ENCODE peak calls at places on chromosome 21, in six cellular contexts. One of them, this sample, is unnamed.

GRCh38 chr21:28752131-28752530 is 240.5 kb downstream of the LTN1 start:
- DNase-seq in HFFc6: peak
- DNase-seq in tibial nerve: no peak
- DNase-seq in GM12878: no peak
- DNase-seq in stomach: no peak
- DNase-seq in CD4-positive, alpha-beta T cell: no peak
- DNase-seq in this sample: no peak

GRCh38 chr21:45464309-45464708 is 59.3 kb downstream of the COL18A1 start:
- DNase-seq in HFFc6: no peak
- DNase-seq in tibial nerve: no peak
- DNase-seq in GM12878: no peak
- DNase-seq in stomach: no peak
- DNase-seq in CD4-positive, alpha-beta T cell: no peak
- DNase-seq in this sample: no peak

GRCh38 chr21:28761709-28762356 is 230.8 kb downstream of the LTN1 start:
- DNase-seq in HFFc6: peak
- DNase-seq in tibial nerve: no peak
- DNase-seq in GM12878: no peak
- DNase-seq in stomach: no peak
- DNase-seq in CD4-positive, alpha-beta T cell: no peak
- DNase-seq in this sample: peak

GRCh38 chr21:44847261-44848056 is 26.0 kb downstream of the PTTG1IP start:
- DNase-seq in HFFc6: no peak
- DNase-seq in tibial nerve: no peak
- DNase-seq in GM12878: no peak
- DNase-seq in stomach: no peak
- DNase-seq in CD4-positive, alpha-beta T cell: no peak
- DNase-seq in this sample: no peak

GRCh38 chr21:43367859-43368258 is 59.1 kb downstream of the SIK1 start:
- DNase-seq in HFFc6: no peak
- DNase-seq in tibial nerve: no peak
- DNase-seq in GM12878: no peak
- DNase-seq in stomach: no peak
- DNase-seq in CD4-positive, alpha-beta T cell: no peak
- DNase-seq in this sample: no peak

GRCh38 chr21:42621166-42621827 is 32.1 kb upstream of the PDE9A start:
- DNase-seq in HFFc6: no peak
- DNase-seq in tibial nerve: no peak
- DNase-seq in GM12878: no peak
- DNase-seq in stomach: no peak
- DNase-seq in CD4-positive, alpha-beta T cell: no peak
- DNase-seq in this sample: no peak

GRCh38 chr21:14382486-14382834 is 486 bp downstream of the HSPA13 start:
- DNase-seq in HFFc6: no peak
- DNase-seq in tibial nerve: peak
- DNase-seq in GM12878: no peak
- DNase-seq in stomach: no peak
- DNase-seq in CD4-positive, alpha-beta T cell: no peak
- DNase-seq in this sample: no peak

GRCh38 chr21:45970674-45971486 is 10.7 kb upstream of the COL6A1 start:
- DNase-seq in HFFc6: no peak
- DNase-seq in tibial nerve: peak
- DNase-seq in GM12878: no peak
- DNase-seq in stomach: no peak
- DNase-seq in CD4-positive, alpha-beta T cell: no peak
- DNase-seq in this sample: no peak

GRCh38 chr21:41953831-41954653 is at the start of gene C2CD2:
- DNase-seq in HFFc6: peak
- DNase-seq in tibial nerve: no peak
- DNase-seq in GM12878: no peak
- DNase-seq in stomach: peak
- DNase-seq in CD4-positive, alpha-beta T cell: no peak
- DNase-seq in this sample: no peak

GRCh38 chr21:45354970-45355369 is 50.0 kb upstream of the COL18A1 start:
- DNase-seq in HFFc6: no peak
- DNase-seq in tibial nerve: no peak
- DNase-seq in GM12878: no peak
- DNase-seq in stomach: no peak
- DNase-seq in CD4-positive, alpha-beta T cell: no peak
- DNase-seq in this sample: no peak

GRCh38 chr21:45016491-45017375 is 57.6 kb upstream of the ADARB1 start:
- DNase-seq in HFFc6: no peak
- DNase-seq in tibial nerve: no peak
- DNase-seq in GM12878: no peak
- DNase-seq in stomach: no peak
- DNase-seq in CD4-positive, alpha-beta T cell: no peak
- DNase-seq in this sample: no peak

GRCh38 chr21:19557488-19557887 is 1153.9 kb upstream of the TMPRSS15 start:
- DNase-seq in HFFc6: no peak
- DNase-seq in tibial nerve: no peak
- DNase-seq in GM12878: no peak
- DNase-seq in stomach: no peak
- DNase-seq in CD4-positive, alpha-beta T cell: no peak
- DNase-seq in this sample: no peak

GRCh38 chr21:36509966-36510742 is 30.2 kb upstream of the CLDN14 start:
- DNase-seq in HFFc6: no peak
- DNase-seq in tibial nerve: no peak
- DNase-seq in GM12878: no peak
- DNase-seq in stomach: peak
- DNase-seq in CD4-positive, alpha-beta T cell: no peak
- DNase-seq in this sample: no peak

GRCh38 chr21:27390384-27390783 is 423.5 kb upstream of the ADAMTS5 start:
- DNase-seq in HFFc6: no peak
- DNase-seq in tibial nerve: no peak
- DNase-seq in GM12878: no peak
- DNase-seq in stomach: no peak
- DNase-seq in CD4-positive, alpha-beta T cell: no peak
- DNase-seq in this sample: no peak

GRCh38 chr21:15592271-15592860 is 137.4 kb upstream of the USP25 start:
- DNase-seq in HFFc6: peak
- DNase-seq in tibial nerve: peak
- DNase-seq in GM12878: no peak
- DNase-seq in stomach: no peak
- DNase-seq in CD4-positive, alpha-beta T cell: no peak
- DNase-seq in this sample: peak

GRCh38 chr21:16047857-16048256 is 318.1 kb downstream of the USP25 start:
- DNase-seq in HFFc6: no peak
- DNase-seq in tibial nerve: no peak
- DNase-seq in GM12878: no peak
- DNase-seq in stomach: no peak
- DNase-seq in CD4-positive, alpha-beta T cell: no peak
- DNase-seq in this sample: no peak

GRCh38 chr21:24424786-24425185 is 1182.5 kb downstream of the MRPL39 start:
- DNase-seq in HFFc6: no peak
- DNase-seq in tibial nerve: no peak
- DNase-seq in GM12878: no peak
- DNase-seq in stomach: no peak
- DNase-seq in CD4-positive, alpha-beta T cell: no peak
- DNase-seq in this sample: no peak

GRCh38 chr21:36696390-36696639 is 2.6 kb upstream of the SIM2 start:
- DNase-seq in HFFc6: no peak
- DNase-seq in tibial nerve: no peak
- DNase-seq in GM12878: no peak
- DNase-seq in stomach: no peak
- DNase-seq in CD4-positive, alpha-beta T cell: no peak
- DNase-seq in this sample: no peak

GRCh38 chr21:26320541-26320940 is 150.0 kb upstream of the APP start:
- DNase-seq in HFFc6: no peak
- DNase-seq in tibial nerve: no peak
- DNase-seq in GM12878: no peak
- DNase-seq in stomach: no peak
- DNase-seq in CD4-positive, alpha-beta T cell: no peak
- DNase-seq in this sample: no peak

GRCh38 chr21:42646076-42646825 is 7.2 kb upstream of the PDE9A start:
- DNase-seq in HFFc6: no peak
- DNase-seq in tibial nerve: no peak
- DNase-seq in GM12878: no peak
- DNase-seq in stomach: no peak
- DNase-seq in CD4-positive, alpha-beta T cell: no peak
- DNase-seq in this sample: no peak

GRCh38 chr21:42155045-42155855 is 63.7 kb upstream of the ABCG1 start:
- DNase-seq in HFFc6: no peak
- DNase-seq in tibial nerve: no peak
- DNase-seq in GM12878: no peak
- DNase-seq in stomach: no peak
- DNase-seq in CD4-positive, alpha-beta T cell: no peak
- DNase-seq in this sample: no peak

GRCh38 chr21:32137266-32137665 is 141.6 kb downstream of the MIS18A start:
- DNase-seq in HFFc6: no peak
- DNase-seq in tibial nerve: no peak
- DNase-seq in GM12878: peak
- DNase-seq in stomach: no peak
- DNase-seq in CD4-positive, alpha-beta T cell: no peak
- DNase-seq in this sample: no peak

GRCh38 chr21:32138658-32139057 is 140.2 kb downstream of the MIS18A start:
- DNase-seq in HFFc6: no peak
- DNase-seq in tibial nerve: no peak
- DNase-seq in GM12878: no peak
- DNase-seq in stomach: no peak
- DNase-seq in CD4-positive, alpha-beta T cell: no peak
- DNase-seq in this sample: no peak

GRCh38 chr21:32135401-32136363 is 143.2 kb downstream of the MIS18A start:
- DNase-seq in HFFc6: no peak
- DNase-seq in tibial nerve: no peak
- DNase-seq in GM12878: peak
- DNase-seq in stomach: no peak
- DNase-seq in CD4-positive, alpha-beta T cell: no peak
- DNase-seq in this sample: no peak

GRCh38 chr21:32134441-32135159 is 144.2 kb downstream of the MIS18A start:
- DNase-seq in HFFc6: no peak
- DNase-seq in tibial nerve: no peak
- DNase-seq in GM12878: no peak
- DNase-seq in stomach: no peak
- DNase-seq in CD4-positive, alpha-beta T cell: no peak
- DNase-seq in this sample: no peak

DNA sequence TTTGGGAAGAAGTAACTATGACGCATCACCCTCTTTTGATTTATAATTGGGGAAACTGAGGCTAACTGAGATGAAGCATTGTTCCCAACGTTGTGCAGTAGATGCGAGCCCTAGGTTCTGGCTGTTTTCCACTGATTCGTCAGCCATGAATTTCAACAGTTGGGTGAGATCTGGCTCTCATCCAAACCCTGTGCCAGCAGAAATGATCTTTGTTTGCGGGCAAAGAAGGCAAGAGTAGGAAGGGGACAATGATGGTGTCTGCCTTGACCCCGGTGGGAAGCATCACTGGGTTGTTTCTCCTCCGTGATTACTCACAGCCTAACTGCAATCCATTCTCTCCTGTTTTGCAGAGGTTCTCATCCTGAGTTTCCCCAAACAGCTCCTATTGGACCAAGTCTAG is 142.3 kb downstream of the MIS18A start:
- DNase-seq in HFFc6: no peak
- DNase-seq in tibial nerve: no peak
- DNase-seq in GM12878: no peak
- DNase-seq in stomach: no peak
- DNase-seq in CD4-positive, alpha-beta T cell: no peak
- DNase-seq in this sample: no peak
- TF ChIP-seq CTCF in HFFc6: no peak
- TF ChIP-seq CTCF in tibial nerve: no peak
- TF ChIP-seq CTCF in GM12878: no peak
- TF ChIP-seq CTCF in stomach: no peak
- TF ChIP-seq CTCF in CD4-positive, alpha-beta T cell: no peak
- TF ChIP-seq CTCF in this sample: no peak

GRCh38 chr21:17903029-17903806 is 84.1 kb upstream of the C21orf91 start:
- DNase-seq in HFFc6: peak
- DNase-seq in tibial nerve: no peak
- DNase-seq in GM12878: no peak
- DNase-seq in stomach: no peak
- DNase-seq in CD4-positive, alpha-beta T cell: no peak
- DNase-seq in this sample: no peak

GRCh38 chr21:17900990-17901385 is 81.8 kb upstream of the C21orf91 start:
- DNase-seq in HFFc6: no peak
- DNase-seq in tibial nerve: no peak
- DNase-seq in GM12878: no peak
- DNase-seq in stomach: no peak
- DNase-seq in CD4-positive, alpha-beta T cell: no peak
- DNase-seq in this sample: no peak

GRCh38 chr21:17901458-17902092 is 82.4 kb upstream of the C21orf91 start:
- DNase-seq in HFFc6: no peak
- DNase-seq in tibial nerve: no peak
- DNase-seq in GM12878: peak
- DNase-seq in stomach: no peak
- DNase-seq in CD4-positive, alpha-beta T cell: no peak
- DNase-seq in this sample: no peak

GRCh38 chr21:17903929-17904639 is 84.9 kb upstream of the C21orf91 start:
- DNase-seq in HFFc6: no peak
- DNase-seq in tibial nerve: no peak
- DNase-seq in GM12878: no peak
- DNase-seq in stomach: no peak
- DNase-seq in CD4-positive, alpha-beta T cell: no peak
- DNase-seq in this sample: no peak

GRCh38 chr21:17900281-17900989 is 81.3 kb upstream of the C21orf91 start:
- DNase-seq in HFFc6: no peak
- DNase-seq in tibial nerve: no peak
- DNase-seq in GM12878: no peak
- DNase-seq in stomach: no peak
- DNase-seq in CD4-positive, alpha-beta T cell: no peak
- DNase-seq in this sample: no peak
- TF ChIP-seq CTCF in HFFc6: no peak
- TF ChIP-seq CTCF in tibial nerve: no peak
- TF ChIP-seq CTCF in GM12878: no peak
- TF ChIP-seq CTCF in stomach: no peak
- TF ChIP-seq CTCF in CD4-positive, alpha-beta T cell: no peak
- TF ChIP-seq CTCF in this sample: no peak

GRCh38 chr21:31732538-31732864 is 583 bp upstream of the SCAF4 start:
- DNase-seq in HFFc6: no peak
- DNase-seq in tibial nerve: no peak
- DNase-seq in GM12878: no peak
- DNase-seq in stomach: no peak
- DNase-seq in CD4-positive, alpha-beta T cell: no peak
- DNase-seq in this sample: no peak
- TF ChIP-seq CTCF in HFFc6: no peak
- TF ChIP-seq CTCF in tibial nerve: no peak
- TF ChIP-seq CTCF in GM12878: no peak
- TF ChIP-seq CTCF in stomach: no peak
- TF ChIP-seq CTCF in CD4-positive, alpha-beta T cell: no peak
- TF ChIP-seq CTCF in this sample: no peak

DNA sequence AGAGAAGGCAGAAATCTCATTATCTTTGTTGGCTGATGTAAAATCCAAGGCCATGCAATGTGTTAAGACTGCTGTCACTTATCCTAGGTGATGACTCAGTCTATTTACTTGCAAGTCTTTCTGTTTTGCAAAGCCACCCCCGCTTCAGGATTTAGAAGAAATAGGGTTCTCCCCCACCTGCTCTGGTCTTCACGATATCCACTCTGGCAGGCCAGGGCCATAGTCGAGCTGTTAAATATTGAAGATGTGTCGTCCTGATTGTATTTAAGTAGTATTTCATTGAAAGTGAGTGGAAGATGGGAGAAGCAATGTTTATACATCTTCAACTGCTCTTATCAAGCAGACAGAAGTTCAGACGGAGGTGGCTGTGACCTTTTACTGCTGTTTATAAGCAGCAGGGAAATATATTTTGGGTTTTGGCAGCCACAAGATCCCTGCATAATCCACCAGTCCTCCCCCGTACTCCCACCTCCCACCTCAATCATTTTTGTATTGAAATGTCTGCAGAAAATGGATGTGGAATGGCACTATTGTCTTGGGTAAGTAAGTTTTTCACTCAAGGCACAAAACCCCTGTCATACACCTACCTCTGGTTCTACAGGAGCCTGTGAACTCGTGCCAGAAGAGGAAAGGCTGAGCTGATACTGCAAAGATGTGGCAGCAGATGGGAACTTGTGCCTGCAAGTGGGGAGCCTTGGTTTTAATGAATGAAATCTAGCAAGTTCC is 117.4 kb downstream of the MRPS6 start:
- DNase-seq in HFFc6: no peak
- DNase-seq in tibial nerve: no peak
- DNase-seq in GM12878: no peak
- DNase-seq in stomach: no peak
- DNase-seq in CD4-positive, alpha-beta T cell: no peak
- DNase-seq in this sample: no peak
- TF ChIP-seq CTCF in HFFc6: no peak
- TF ChIP-seq CTCF in tibial nerve: no peak
- TF ChIP-seq CTCF in GM12878: no peak
- TF ChIP-seq CTCF in stomach: no peak
- TF ChIP-seq CTCF in CD4-positive, alpha-beta T cell: no peak
- TF ChIP-seq CTCF in this sample: no peak

This sample was measured in astrocyte of the cerebellum.